ENCODE peak calls at places on chromosomes 12 and 14, in eight cellular contexts. X is T-cell; T is SK-N-SH; E is foreskin fibroblast; C is fibroblast of lung; A is activated CD4-positive, alpha-beta T cell treated with anti-CD3 and anti-CD28 coated beads for 1 hour; W is retina; U is activated naive CD4-positive, alpha-beta T cell treated with Interleukin-2 at 50 U/mL for 16 hours. L is an unnamed sample.

GRCh38 chr12:110039085-110039807 is 9.1 kb downstream of the C12orf76 start:
- DNase-seq in X (peak; percentile 12), T (no peak), E (peak; percentile 90), C (peak; percentile 95), A (peak; percentile 11), W (no peak), U (peak; percentile 16), L (no peak)

GRCh38 chr12:44317651-44318126 is 481.8 kb downstream of the TMEM117 start:
- DNase-seq in X (no peak), T (peak; percentile 25), E (peak; percentile 10), C (peak; percentile 29), A (no peak), W (peak; percentile 7), U (no peak), L (peak; percentile 8)

GRCh38 chr12:9731797-9732196 is 1.1 kb downstream of the CLECL1 start:
- DNase-seq in X (no peak), T (no peak), E (no peak), C (no peak), A (no peak), W (no peak), U (no peak), L (no peak)

GRCh38 chr12:6959376-6960290 is 8.5 kb downstream of the PTPN6 start:
- DNase-seq in X (no peak), T (no peak), E (no peak), C (no peak), A (no peak), W (no peak), U (no peak), L (peak; percentile 75)

GRCh38 chr12:50040657-50041056 is 15.4 kb upstream of the RACGAP1 start:
- DNase-seq in X (no peak), T (no peak), E (no peak), C (no peak), A (no peak), W (no peak), U (no peak), L (no peak)

GRCh38 chr12:92146865-92147264 is 1.2 kb upstream of the BTG1 start:
- DNase-seq in X (no peak), T (peak; percentile 39), E (no peak), C (no peak), A (no peak), W (no peak), U (no peak), L (no peak)

GRCh38 chr12:69337325-69337724 is 10.9 kb upstream of the LYZ start:
- DNase-seq in X (no peak), T (no peak), E (no peak), C (no peak), A (no peak), W (no peak), U (no peak), L (peak; percentile 50)

GRCh38 chr14:37289688-37290087 is 92.0 kb downstream of the MIPOL1 start:
- DNase-seq in X (no peak), T (no peak), E (no peak), C (no peak), A (no peak), W (no peak), U (no peak), L (no peak)

GRCh38 chr12:53173085-53173715 is 7.3 kb upstream of the ZNF740 start:
- DNase-seq in X (no peak), T (no peak), E (peak; percentile 46), C (peak; percentile 50), A (no peak), W (no peak), U (no peak), L (no peak)

GRCh38 chr12:130421896-130422295 is 84.2 kb downstream of the PIWIL1 start:
- DNase-seq in X (no peak), T (no peak), E (no peak), C (no peak), A (no peak), W (no peak), U (no peak), L (no peak)

GRCh38 chr14:36647827-36648753 is 13.6 kb upstream of the PAX9 start:
- DNase-seq in X (no peak), T (peak; percentile 55), E (no peak), C (peak; percentile 45), A (no peak), W (peak; percentile 91), U (no peak), L (no peak)